ENCODE peak calls at places on chromosomes 12 and 14, in eight cellular contexts. C is upper lobe of right lung; T is CD8-positive, alpha-beta memory T cell; L is kidney; K is lower lobe of right lung; P is OCI-LY7; X is heart right ventricle; V is body of pancreas. Y is an unnamed sample.

GRCh38 chr14:49364752-49365117 is 221.4 kb downstream of the RPS29 start:
- DNase-seq in C (no peak), T (no peak), L (no peak), K (no peak), P (no peak), X (no peak), V (no peak), Y (no peak)

GRCh38 chr14:68417007-68417659 is 375.7 kb downstream of the ZFP36L1 start:
- DNase-seq in C (no peak), T (no peak), L (no peak), K (no peak), P (no peak), X (no peak), V (peak; percentile 21), Y (no peak)

GRCh38 chr14:54566410-54567223 is at the start of gene SAMD4A:
- DNase-seq in C (peak; percentile 86), T (peak; percentile 53), L (peak; percentile 94), K (peak; percentile 87), P (peak; percentile 46), X (peak; percentile 82), V (peak; percentile 68), Y (no peak)

GRCh38 chr12:123118397-123118945 is 32.4 kb downstream of the PITPNM2 start:
- DNase-seq in C (no peak), T (no peak), L (no peak), K (no peak), P (no peak), X (no peak), V (no peak), Y (no peak)

GRCh38 chr12:22733756-22734155 is 108.8 kb downstream of the ETNK1 start:
- DNase-seq in C (no peak), T (no peak), L (no peak), K (no peak), P (no peak), X (no peak), V (no peak), Y (no peak)

GRCh38 chr12:19430988-19431387 is 8.3 kb upstream of the AEBP2 start:
- DNase-seq in C (no peak), T (no peak), L (no peak), K (no peak), P (no peak), X (no peak), V (no peak), Y (no peak)

GRCh38 chr12:127270193-127270592 is 996.8 kb upstream of the TMEM132C start:
- DNase-seq in C (no peak), T (no peak), L (no peak), K (no peak), P (no peak), X (no peak), V (no peak), Y (peak; percentile 56)

GRCh38 chr12:79933580-79934264 is 1.2 kb downstream of the PPP1R12A start:
- DNase-seq in C (no peak), T (peak; percentile 32), L (no peak), K (no peak), P (peak; percentile 55), X (no peak), V (peak; percentile 18), Y (no peak)

GRCh38 chr14:24079521-24080141 is 8.3 kb downstream of the CPNE6 start:
- DNase-seq in C (no peak), T (no peak), L (no peak), K (no peak), P (no peak), X (no peak), V (peak; percentile 33), Y (no peak)

GRCh38 chr12:65891987-65892481 is 67.8 kb downstream of the HMGA2 start:
- DNase-seq in C (peak; percentile 66), T (no peak), L (peak; percentile 78), K (no peak), P (no peak), X (peak; percentile 82), V (peak; percentile 57), Y (peak; percentile 86)

GRCh38 chr14:102927878-102928411 is 5.5 kb downstream of the AMN start:
- DNase-seq in C (peak; percentile 79), T (no peak), L (no peak), K (peak; percentile 65), P (no peak), X (no peak), V (no peak), Y (no peak)

GRCh38 chr14:49641697-49642129 is 6.7 kb upstream of the DNAAF2 start:
- DNase-seq in C (no peak), T (no peak), L (no peak), K (no peak), P (no peak), X (no peak), V (peak; percentile 91), Y (no peak)

GRCh38 chr14:75247286-75247922 is 31.2 kb upstream of the FOS start:
- DNase-seq in C (no peak), T (peak; percentile 87), L (peak; percentile 48), K (peak; percentile 7), P (peak; percentile 79), X (no peak), V (no peak), Y (no peak)

GRCh38 chr12:66603458-66603857 is 75.4 kb downstream of the GRIP1 start:
- DNase-seq in C (no peak), T (no peak), L (no peak), K (no peak), P (no peak), X (no peak), V (peak; percentile 23), Y (no peak)

GRCh38 chr12:115223322-115223721 is 539.3 kb upstream of the TBX3 start:
- DNase-seq in C (no peak), T (no peak), L (no peak), K (no peak), P (no peak), X (peak; percentile 49), V (no peak), Y (peak; percentile 22)

GRCh38 chr12:109743076-109743910 is 29.7 kb downstream of the FAM222A start:
- DNase-seq in C (peak; percentile 41), T (no peak), L (peak; percentile 54), K (peak; percentile 28), P (no peak), X (no peak), V (peak; percentile 3), Y (no peak)

GRCh38 chr14:73258845-73259611 is 21.7 kb downstream of the PAPLN start:
- DNase-seq in C (no peak), T (no peak), L (peak; percentile 65), K (no peak), P (no peak), X (no peak), V (no peak), Y (no peak)

GRCh38 chr14:29953501-29953900 is 25.9 kb upstream of the PRKD1 start:
- DNase-seq in C (no peak), T (no peak), L (no peak), K (no peak), P (no peak), X (no peak), V (no peak), Y (no peak)
- H3K27ac ChIP-seq in C (no peak overlapping the region), T (no peak overlapping the region), L (no peak overlapping the region), K (no peak overlapping the region), P (no peak overlapping the region), X (no peak overlapping the region), V (no peak overlapping the region), Y (no peak overlapping the region)

GRCh38 chr14:91138511-91139359 is 24.9 kb downstream of the DGLUCY start:
- DNase-seq in C (no peak), T (peak; percentile 33), L (no peak), K (no peak), P (peak; percentile 72), X (no peak), V (peak; percentile 50), Y (no peak)
- H3K27ac ChIP-seq in C (no peak overlapping the region), T (no peak overlapping the region), L (no peak overlapping the region), K (no peak overlapping the region), P (no peak overlapping the region), X (no peak overlapping the region), V (no peak overlapping the region), Y (no peak overlapping the region)

DNA sequence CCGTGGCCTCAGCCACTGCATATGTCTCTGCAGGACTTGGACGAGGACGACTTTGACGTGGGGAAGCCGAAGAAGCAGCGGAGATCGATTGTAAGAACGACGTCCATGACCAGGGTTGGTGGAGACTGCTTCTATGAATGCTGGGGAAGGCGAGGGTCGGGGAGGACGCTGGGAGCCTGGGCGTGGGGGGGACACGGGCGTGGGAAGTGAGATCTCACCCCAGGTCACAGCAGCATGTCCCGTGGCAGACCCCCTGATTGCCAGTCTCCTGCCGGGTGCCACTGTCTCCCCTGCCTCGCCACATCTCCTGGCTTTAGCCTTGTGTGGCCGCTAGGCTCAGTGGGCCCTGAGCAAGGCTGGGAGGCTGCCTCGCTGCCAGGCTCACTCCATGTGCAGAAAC is 29.9 kb upstream of the TEX22 start:
- DNase-seq in C (no peak), T (no peak), L (no peak), K (no peak), P (no peak), X (no peak), V (no peak), Y (no peak)
- H3K27ac ChIP-seq in C (no peak overlapping the region), T (no peak overlapping the region), L (no peak overlapping the region), K (no peak overlapping the region), P (no peak overlapping the region), X (no peak overlapping the region), V (no peak overlapping the region), Y (no peak overlapping the region)

GRCh38 chr14:76782115-76782884 is 21.0 kb downstream of the VASH1 start:
- DNase-seq in C (no peak), T (no peak), L (no peak), K (no peak), P (no peak), X (no peak), V (peak; percentile 67), Y (no peak)
- H3K27ac ChIP-seq in C (peak overlapping the region; percentile 36), T (no peak overlapping the region), L (no peak overlapping the region), K (no peak overlapping the region), P (no peak overlapping the region), X (peak overlapping the region; percentile 70), V (no peak overlapping the region), Y (no peak overlapping the region)

DNA sequence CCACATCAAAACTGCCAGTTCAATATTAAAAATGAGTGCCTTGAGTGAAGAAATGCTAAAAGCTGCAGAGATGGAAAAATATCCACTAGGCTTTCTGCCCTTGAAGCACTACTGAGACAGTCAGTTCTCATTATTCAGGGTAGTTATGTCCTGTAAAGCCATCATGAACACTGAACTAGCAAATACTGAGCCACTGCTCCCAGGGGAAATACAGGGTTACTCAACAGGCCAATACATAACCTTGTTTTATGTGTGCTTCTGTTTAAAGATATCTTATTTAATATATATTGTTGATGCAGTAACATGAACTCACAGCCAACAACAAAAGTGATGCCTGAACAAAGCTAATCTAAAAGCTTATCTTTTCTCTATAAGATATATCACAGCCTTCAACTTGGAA is 3.3 kb downstream of the RAD52 start:
- DNase-seq in C (no peak), T (no peak), L (no peak), K (no peak), P (no peak), X (no peak), V (no peak), Y (no peak)
- H3K27ac ChIP-seq in C (no peak overlapping the region), T (no peak overlapping the region), L (no peak overlapping the region), K (no peak overlapping the region), P (no peak overlapping the region), X (no peak overlapping the region), V (no peak overlapping the region), Y (no peak overlapping the region)

Y was measured in epithelial cell of prostate.